ENCODE peak calls at places on chromosomes 4 and X, in nine cellular contexts. L is A549, U is neural crest cell, W is left ventricle myocardium superior, V is T-helper 9 cell, T is fibroblast of pulmonary artery, N is mesothelial cell of epicardium, O is nephron progenitor cell, D is mammary epithelial cell. X is an unnamed sample.

GRCh38 chr4:37892641-37893040 is 1.8 kb downstream of the TBC1D1 start:
- DNase-seq in L (no peak), U (no peak), W (no peak), V (peak; percentile 13), T (no peak), N (no peak), O (no peak), D (no peak), X (no peak)

GRCh38 chrX:95764972-95765451 is 919.6 kb upstream of the DIAPH2 start:
- DNase-seq in L (no peak), U (peak; percentile 1), W (no peak), V (no peak), T (peak; percentile 64), N (no peak), O (no peak), D (peak; percentile 11), X (peak; percentile 14)

GRCh38 chr4:20840648-20841190 is 140.5 kb downstream of the PACRGL start:
- DNase-seq in L (no peak), U (no peak), W (no peak), V (no peak), T (peak; percentile 14), N (no peak), O (no peak), D (no peak), X (no peak)

GRCh38 chr4:127634181-127634580 is 1.4 kb downstream of the INTU start:
- DNase-seq in L (no peak), U (no peak), W (no peak), V (no peak), T (peak; percentile 77), N (no peak), O (no peak), D (no peak), X (no peak)

GRCh38 chr4:139311909-139312308 is 9.6 kb upstream of the NDUFC1 start:
- DNase-seq in L (no peak), U (no peak), W (no peak), V (no peak), T (no peak), N (no peak), O (no peak), D (no peak), X (no peak)

GRCh38 chr4:102868153-102868781 is 525 bp upstream of the CISD2 start:
- DNase-seq in L (no peak), U (peak; percentile 2), W (peak; percentile 39), V (peak; percentile 9), T (no peak), N (no peak), O (peak; percentile 3), D (no peak), X (no peak)

GRCh38 chr4:15006416-15007024 is 4.2 kb downstream of the CPEB2 start:
- DNase-seq in L (no peak), U (no peak), W (no peak), V (no peak), T (no peak), N (no peak), O (no peak), D (peak; percentile 20), X (no peak)

GRCh38 chrX:42075032-42075431 is 151.7 kb upstream of the CASK start:
- DNase-seq in L (no peak), U (no peak), W (no peak), V (no peak), T (no peak), N (no peak), O (no peak), D (no peak), X (no peak)

GRCh38 chrX:150429577-150429976 is 66.5 kb downstream of the MAMLD1 start:
- DNase-seq in L (no peak), U (no peak), W (no peak), V (no peak), T (peak; percentile 87), N (no peak), O (no peak), D (peak; percentile 78), X (no peak)

GRCh38 chrX:153953342-153953830 is 8.9 kb upstream of the RENBP start:
- DNase-seq in L (peak; percentile 68), U (peak; percentile 96), W (peak; percentile 79), V (peak; percentile 80), T (peak; percentile 64), N (peak; percentile 89), O (peak; percentile 90), D (peak; percentile 34), X (peak; percentile 76)

GRCh38 chr4:177699365-177700213 is 257.4 kb upstream of the AGA start:
- DNase-seq in L (no peak), U (no peak), W (no peak), V (no peak), T (peak; percentile 23), N (no peak), O (no peak), D (peak; percentile 74), X (no peak)